ENCODE peak calls at places on chromosomes 4 and X, in six cellular contexts. U is trophoblast cell, M is IMR-90, J is mesenchymal stem cell, C is H9, O is H1. Z is an unnamed sample.

GRCh38 chr4:113784497-113785254 is 23.1 kb upstream of the CAMK2D start:
- DNase-seq in U (peak), M (peak), J (peak), C (no peak), O (no peak), Z (no peak)

GRCh38 chr4:141587897-141588296 is 48.5 kb upstream of the IL15 start:
- DNase-seq in U (no peak), M (peak), J (peak), C (no peak), O (no peak), Z (no peak)

GRCh38 chrX:50988649-50989048 is 78.1 kb downstream of the BMP15 start:
- DNase-seq in U (peak), M (peak), J (peak), C (no peak), O (no peak), Z (no peak)

GRCh38 chr4:725368-726234 is 20.0 kb downstream of the PCGF3 start:
- DNase-seq in U (peak), M (no peak), J (no peak), C (no peak), O (no peak), Z (no peak)

GRCh38 chr4:78776031-78776728 is at the start of gene BMP2K:
- DNase-seq in U (peak), M (peak), J (peak), C (peak), O (peak), Z (peak)

GRCh38 chr4:145619639-145619996 is 433 bp downstream of the MMAA start:
- DNase-seq in U (peak), M (peak), J (peak), C (no peak), O (no peak), Z (no peak)

GRCh38 chr4:85510632-85510984 is 35.7 kb downstream of the ARHGAP24 start:
- DNase-seq in U (peak), M (no peak), J (no peak), C (no peak), O (no peak), Z (no peak)

GRCh38 chr4:16199132-16199531 is 27.1 kb downstream of the TAPT1 start:
- DNase-seq in U (peak), M (peak), J (peak), C (no peak), O (no peak), Z (no peak)

GRCh38 chrX:146581981-146582712 is 227.4 kb upstream of the CXorf51B start:
- DNase-seq in U (no peak), M (no peak), J (no peak), C (peak), O (peak), Z (no peak)

GRCh38 chrX:43880439-43880838 is 1.8 kb downstream of the MAOB start:
- DNase-seq in U (peak), M (no peak), J (no peak), C (no peak), O (no peak), Z (no peak)

GRCh38 chr4:26636458-26636857 is 52.6 kb downstream of the TBC1D19 start:
- DNase-seq in U (no peak), M (no peak), J (no peak), C (no peak), O (no peak), Z (no peak)

GRCh38 chr4:151564321-151564720 is 155.3 kb downstream of the FHIP1A start:
- DNase-seq in U (no peak), M (no peak), J (no peak), C (no peak), O (no peak), Z (no peak)

GRCh38 chrX:134688181-134688580 is 29.9 kb upstream of the PLAC1 start:
- DNase-seq in U (no peak), M (no peak), J (no peak), C (no peak), O (no peak), Z (no peak)

GRCh38 chr4:16772366-16772850 is 126.0 kb downstream of the LDB2 start:
- DNase-seq in U (no peak), M (peak), J (no peak), C (no peak), O (no peak), Z (no peak)

GRCh38 chr4:101022151-101023024 is 324.9 kb downstream of the PPP3CA start:
- DNase-seq in U (peak), M (peak), J (no peak), C (no peak), O (no peak), Z (no peak)

GRCh38 chr4:77044458-77045124 is 31.2 kb downstream of the CCNI start:
- DNase-seq in U (peak), M (peak), J (peak), C (no peak), O (no peak), Z (no peak)

GRCh38 chrX:8845060-8845459 is 43.9 kb upstream of the FAM9A start:
- DNase-seq in U (peak), M (peak), J (peak), C (no peak), O (no peak), Z (no peak)

GRCh38 chr4:17447675-17448298 is 64.1 kb downstream of the QDPR start:
- DNase-seq in U (peak), M (peak), J (peak), C (peak), O (peak), Z (peak)

GRCh38 chrX:153981231-153981630 is 8.7 kb downstream of the TMEM187 start:
- DNase-seq in U (no peak), M (no peak), J (no peak), C (no peak), O (no peak), Z (no peak)

GRCh38 chrX:24341795-24342194 is 18.6 kb upstream of the SUPT20HL1 start:
- DNase-seq in U (no peak), M (peak), J (peak), C (no peak), O (no peak), Z (no peak)

GRCh38 chr4:70000713-70001112 is 4.9 kb downstream of the STATH start:
- DNase-seq in U (no peak), M (no peak), J (no peak), C (no peak), O (no peak), Z (no peak)

GRCh38 chr4:72448231-72448630 is 120.8 kb downstream of the ADAMTS3 start:
- DNase-seq in U (no peak), M (no peak), J (no peak), C (no peak), O (no peak), Z (no peak)

GRCh38 chrX:153970398-153971123 is 1.1 kb downstream of the HCFC1 start:
- DNase-seq in U (peak), M (peak), J (peak), C (peak), O (peak), Z (peak)

GRCh38 chr4:120228086-120228485 is 161.4 kb upstream of the MAD2L1 start:
- DNase-seq in U (peak), M (no peak), J (peak), C (no peak), O (no peak), Z (no peak)

GRCh38 chr4:10100734-10101216 is 15.8 kb downstream of the WDR1 start:
- DNase-seq in U (peak), M (no peak), J (no peak), C (no peak), O (no peak), Z (no peak)

GRCh38 chr4:158065603-158066002 is 107.2 kb downstream of the GASK1B start:
- DNase-seq in U (no peak), M (no peak), J (no peak), C (no peak), O (no peak), Z (no peak)

GRCh38 chr4:168830777-168831512 is 179.1 kb downstream of the CBR4 start:
- DNase-seq in U (peak), M (no peak), J (peak), C (no peak), O (no peak), Z (no peak)

GRCh38 chr4:7293703-7294102 is 101.4 kb downstream of the SORCS2 start:
- DNase-seq in U (no peak), M (no peak), J (no peak), C (no peak), O (no peak), Z (no peak)

GRCh38 chr4:111454961-111455360 is 690.3 kb upstream of the FAM241A start:
- DNase-seq in U (no peak), M (no peak), J (no peak), C (peak), O (peak), Z (no peak)

GRCh38 chr4:168710353-168710946 is 213.6 kb downstream of the PALLD start:
- DNase-seq in U (peak), M (peak), J (peak), C (no peak), O (no peak), Z (peak)

GRCh38 chr4:5421416-5421815 is 286.9 kb downstream of the EVC2 start:
- DNase-seq in U (no peak), M (no peak), J (no peak), C (no peak), O (no peak), Z (no peak)

GRCh38 chr4:77471821-77472495 is 133.7 kb upstream of the CXCL13 start:
- DNase-seq in U (no peak), M (no peak), J (no peak), C (no peak), O (no peak), Z (no peak)

GRCh38 chrX:63503541-63503940 is 152.4 kb upstream of the SPIN4 start:
- DNase-seq in U (peak), M (peak), J (peak), C (peak), O (no peak), Z (peak)

GRCh38 chr4:189265515-189265914 is 675.2 kb upstream of the FRG1 start:
- DNase-seq in U (no peak), M (no peak), J (no peak), C (peak), O (no peak), Z (no peak)

GRCh38 chr4:121653986-121654385 is 42.8 kb downstream of the ANXA5 start:
- DNase-seq in U (no peak), M (no peak), J (no peak), C (no peak), O (no peak), Z (no peak)

GRCh38 chr4:90318208-90318607 is 191.0 kb downstream of the CCSER1 start:
- DNase-seq in U (peak), M (peak), J (peak), C (no peak), O (no peak), Z (no peak)

GRCh38 chr4:66929748-66930147 is 615.6 kb downstream of the CENPC start:
- DNase-seq in U (no peak), M (no peak), J (no peak), C (no peak), O (no peak), Z (no peak)
- H2AFZ ChIP-seq in U (no peak), M (no peak), J (no peak), C (no peak), O (no peak), Z (no peak)

GRCh38 chr4:37989398-37990260 is 29.4 kb downstream of the PTTG2 start:
- DNase-seq in U (no peak), M (no peak), J (no peak), C (no peak), O (peak), Z (no peak)
- H2BK120ac ChIP-seq in U (peak), M (no peak), J (no peak), C (peak), O (no peak), Z (no peak)

GRCh38 chr4:2847297-2847871 is 3.7 kb downstream of the ADD1 start:
- DNase-seq in U (no peak), M (no peak), J (no peak), C (no peak), O (peak), Z (no peak)

GRCh38 chr4:2846172-2846571 is 2.5 kb downstream of the ADD1 start:
- DNase-seq in U (no peak), M (no peak), J (no peak), C (no peak), O (no peak), Z (no peak)

GRCh38 chr4:2842667-2843022 is 999 bp upstream of the ADD1 start:
- DNase-seq in U (no peak), M (no peak), J (peak), C (peak), O (no peak), Z (no peak)

GRCh38 chr4:2843909-2844584 is 403 bp downstream of the ADD1 start:
- DNase-seq in U (peak), M (peak), J (peak), C (peak), O (no peak), Z (peak)

GRCh38 chr4:2843023-2843908 is at the start of gene ADD1:
- DNase-seq in U (peak), M (peak), J (peak), C (peak), O (peak), Z (peak)
- H4K8ac ChIP-seq in U (peak), M (peak), J (peak), C (no peak), O (peak), Z (peak)

GRCh38 chr4:179272282-179272681 is 1830.0 kb upstream of the AGA start:
- DNase-seq in U (no peak), M (no peak), J (no peak), C (no peak), O (no peak), Z (no peak)
- H2AFZ ChIP-seq in U (no peak), M (no peak), J (no peak), C (no peak), O (no peak), Z (no peak)

DNA sequence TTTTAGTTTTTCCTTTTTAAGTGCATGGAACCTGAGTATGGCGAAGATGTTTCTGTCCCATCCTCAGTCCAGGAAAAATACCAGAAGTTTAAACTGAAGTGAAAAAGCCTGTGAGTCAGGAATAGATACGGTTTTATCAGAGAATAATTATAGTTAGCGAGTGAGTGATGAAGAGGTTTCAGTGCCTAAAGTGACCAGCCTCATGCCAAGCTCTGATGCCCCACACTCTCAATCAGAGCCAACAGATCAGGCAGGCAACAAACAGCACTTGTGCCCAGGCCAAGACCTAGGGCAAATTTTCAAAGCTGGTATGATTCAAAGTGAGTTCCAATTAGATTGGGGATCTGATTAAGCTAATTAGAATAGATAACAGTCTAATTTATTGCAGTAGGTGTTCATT is 212.8 kb upstream of the NRK start:
- DNase-seq in U (no peak), M (no peak), J (no peak), C (no peak), O (no peak), Z (no peak)
- H2BK120ac ChIP-seq in U (no peak), M (no peak), J (no peak), C (no peak), O (no peak), Z (no peak)

GRCh38 chrX:41084360-41085104 is 713 bp upstream of the USP9X start:
- DNase-seq in U (peak), M (peak), J (peak), C (peak), O (peak), Z (peak)
- H4K8ac ChIP-seq in U (peak), M (peak), J (peak), C (peak), O (peak), Z (peak)

DNA sequence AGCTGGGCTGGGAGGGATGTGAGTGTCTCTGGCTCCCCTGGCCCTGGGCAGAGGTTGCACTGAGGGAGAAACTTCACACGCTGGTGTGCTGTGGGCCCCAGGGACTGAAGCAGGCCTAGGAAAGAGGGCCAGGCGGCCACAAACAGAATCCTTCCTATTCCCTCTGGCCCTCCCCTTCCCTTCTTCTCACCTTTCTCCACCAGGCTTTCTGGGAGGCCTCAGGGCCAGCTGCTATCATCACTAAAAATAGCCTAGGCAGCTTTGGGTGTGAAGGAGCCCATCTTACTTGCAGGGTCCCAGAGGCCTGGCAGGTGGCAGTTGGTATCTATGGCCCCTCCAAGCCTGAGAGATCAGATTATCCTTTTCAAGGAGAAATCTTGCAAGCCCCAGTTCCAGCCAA is 70.0 kb downstream of the PJA1 start:
- DNase-seq in U (no peak), M (no peak), J (no peak), C (no peak), O (no peak), Z (no peak)
- H2AFZ ChIP-seq in U (no peak), M (no peak), J (no peak), C (no peak), O (no peak), Z (no peak)

GRCh38 chr4:95764961-95765360 is 74.9 kb upstream of the PDHA2 start:
- DNase-seq in U (no peak), M (no peak), J (no peak), C (no peak), O (no peak), Z (no peak)

GRCh38 chr4:95758001-95758400 is 81.9 kb upstream of the PDHA2 start:
- DNase-seq in U (no peak), M (no peak), J (no peak), C (no peak), O (no peak), Z (no peak)

GRCh38 chr4:95761871-95762270 is 78.0 kb upstream of the PDHA2 start:
- DNase-seq in U (no peak), M (peak), J (peak), C (no peak), O (no peak), Z (no peak)

GRCh38 chr4:95761441-95761840 is 78.5 kb upstream of the PDHA2 start:
- DNase-seq in U (peak), M (peak), J (peak), C (no peak), O (no peak), Z (no peak)
- H2BK120ac ChIP-seq in U (no peak), M (peak), J (no peak), C (no peak), O (no peak), Z (no peak)

GRCh38 chr4:41456559-41457101 is 81.3 kb upstream of the LIMCH1 start:
- DNase-seq in U (no peak), M (no peak), J (no peak), C (no peak), O (no peak), Z (no peak)
- H4K8ac ChIP-seq in U (no peak), M (no peak), J (no peak), C (no peak), O (no peak), Z (no peak)

GRCh38 chr4:128288689-128289106 is 1.1 kb upstream of the PGRMC2 start:
- DNase-seq in U (peak), M (peak), J (peak), C (no peak), O (no peak), Z (no peak)

GRCh38 chr4:128285085-128286023 is 2.3 kb downstream of the PGRMC2 start:
- DNase-seq in U (no peak), M (no peak), J (no peak), C (no peak), O (no peak), Z (no peak)

GRCh38 chr4:128287159-128287870 is at the start of gene PGRMC2:
- DNase-seq in U (peak), M (peak), J (peak), C (peak), O (peak), Z (peak)

GRCh38 chr4:128287871-128288688 is 467 bp upstream of the PGRMC2 start:
- DNase-seq in U (peak), M (peak), J (peak), C (peak), O (peak), Z (peak)

DNA sequence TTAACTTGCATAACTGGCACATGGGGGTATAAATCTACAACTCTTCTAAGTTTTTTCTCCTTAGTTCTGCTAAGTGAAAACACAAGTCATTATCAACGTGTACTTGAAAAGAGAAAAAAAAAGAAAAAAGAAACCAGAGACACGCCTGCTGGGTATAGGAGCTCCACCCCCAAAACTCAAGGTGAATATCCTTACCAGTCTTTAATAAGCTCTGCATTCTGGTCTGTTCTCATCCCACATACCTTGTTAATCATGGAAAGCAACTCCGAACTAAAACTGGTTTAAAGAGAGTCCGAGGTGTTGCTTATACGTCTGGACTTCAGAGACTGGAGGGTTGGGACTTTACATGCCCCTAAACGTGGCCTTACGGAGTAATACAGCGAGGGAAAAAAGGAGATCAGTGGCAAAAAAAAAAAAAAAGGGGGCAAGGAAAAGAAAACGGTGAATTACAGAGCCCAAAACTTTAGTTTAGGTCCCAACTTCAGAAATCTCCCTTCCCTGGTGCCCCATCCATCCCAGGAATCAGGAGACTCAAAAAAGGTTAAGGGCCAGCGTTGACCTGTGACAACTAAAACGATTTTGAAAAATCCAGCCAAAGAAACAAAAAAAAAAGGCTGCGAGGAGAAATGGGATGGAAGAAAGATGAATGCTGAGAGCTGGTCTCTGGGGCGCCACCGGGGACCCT is 997 bp downstream of the PGRMC2 start:
- DNase-seq in U (peak), M (peak), J (peak), C (no peak), O (no peak), Z (peak)
- H2AFZ ChIP-seq in U (peak), M (peak), J (no peak), C (no peak), O (no peak), Z (peak)

Z was measured in neuronal stem cell.